ENCODE peak calls at places on chromosome 17, in ten cellular contexts. N is PC-3, S is A549, O is left ventricle myocardium inferior, X is cardiac muscle cell, Q is OCI-LY7, Z is fibroblast of the aortic adventitia, U is fibroblast of lung, W is thoracic aorta, M is heart right ventricle. D is an unnamed sample.

GRCh38 chr17:49450735-49451134 is 36.1 kb upstream of the PHB1 start:
- DNase-seq in Q (peak), U (peak), O (no peak), W (no peak), M (no peak), X (no peak), N (peak), Z (peak), S (no peak), D (no peak)

GRCh38 chr17:39665642-39666221 is 583 bp downstream of the TCAP start:
- DNase-seq in N (peak), S (peak), Q (no peak), M (no peak), X (no peak), O (no peak), W (no peak), Z (no peak), U (no peak), D (no peak)

GRCh38 chr17:66347661-66348604 is 45.5 kb downstream of the PRKCA start:
- DNase-seq in M (no peak), N (peak), Z (peak), O (no peak), X (no peak), Q (no peak), S (peak), U (peak), W (no peak), D (no peak)

GRCh38 chr17:19302791-19303233 is 59.7 kb downstream of the B9D1 start:
- DNase-seq in O (no peak), W (no peak), M (no peak), U (no peak), Q (peak), N (no peak), S (no peak), Z (no peak), X (no peak), D (no peak)

GRCh38 chr17:33291248-33292183 is 1.6 kb downstream of the ASIC2 start:
- DNase-seq in X (peak), Z (no peak), S (peak), O (no peak), Q (no peak), M (no peak), N (no peak), U (peak), W (no peak), D (peak)

GRCh38 chr17:43902190-43902589 is 5.1 kb downstream of the MPP2 start:
- DNase-seq in M (no peak), Z (no peak), U (no peak), N (no peak), S (no peak), X (no peak), Q (no peak), O (no peak), W (no peak), D (no peak)

GRCh38 chr17:82330322-82331239 is 3.0 kb downstream of the SECTM1 start:
- DNase-seq in N (peak), U (peak), M (no peak), O (no peak), Q (peak), X (peak), S (peak), Z (peak), W (no peak), D (no peak)

GRCh38 chr17:78147315-78147998 is 1.3 kb downstream of the C17orf99 start:
- DNase-seq in M (no peak), X (no peak), Q (peak), S (no peak), W (no peak), O (no peak), U (no peak), N (no peak), Z (no peak), D (no peak)

GRCh38 chr17:72931635-72932034 is 160.9 kb downstream of the SLC39A11 start:
- DNase-seq in O (no peak), Z (no peak), M (no peak), Q (no peak), U (no peak), W (no peak), X (no peak), N (no peak), S (no peak), D (no peak)

GRCh38 chr17:17947966-17948365 is 24.2 kb downstream of the TOM1L2 start:
- DNase-seq in M (no peak), W (no peak), U (no peak), N (peak), S (no peak), Q (no peak), O (no peak), X (no peak), Z (no peak), D (no peak)

GRCh38 chr17:14033166-14033565 is 36.1 kb upstream of the COX10 start:
- DNase-seq in O (no peak), Z (no peak), W (no peak), Q (no peak), M (no peak), X (no peak), S (no peak), N (no peak), U (no peak), D (no peak)

GRCh38 chr17:8304181-8304910 is 5.7 kb upstream of the ARHGEF15 start:
- DNase-seq in O (no peak), U (no peak), X (no peak), M (no peak), Q (no peak), W (no peak), Z (no peak), S (peak), N (no peak), D (no peak)

GRCh38 chr17:28940675-28941074 is 10.6 kb downstream of the PHF12 start:
- DNase-seq in S (no peak), N (no peak), M (no peak), W (no peak), Q (no peak), X (no peak), O (peak), U (no peak), Z (no peak), D (no peak)

GRCh38 chr17:67063146-67063545 is 18.8 kb downstream of the CACNG1 start:
- DNase-seq in S (no peak), W (no peak), Q (no peak), M (no peak), X (no peak), O (no peak), U (no peak), Z (no peak), N (no peak), D (no peak)

GRCh38 chr17:43003542-43004172 is 2.9 kb upstream of the IFI35 start:
- DNase-seq in Q (no peak), Z (peak), W (no peak), S (peak), X (no peak), N (peak), O (no peak), M (no peak), U (peak), D (no peak)

GRCh38 chr17:78806451-78806850 is 24.4 kb upstream of the CYTH1 start:
- DNase-seq in Q (no peak), X (no peak), M (no peak), Z (no peak), U (no peak), W (no peak), N (peak), O (no peak), S (peak), D (no peak)

GRCh38 chr17:38455288-38455915 is 27.1 kb downstream of the ARHGAP23 start:
- DNase-seq in O (no peak), Z (no peak), U (no peak), S (no peak), N (no peak), X (peak), M (no peak), W (no peak), Q (no peak), D (no peak)

GRCh38 chr17:78185981-78186688 is 717 bp downstream of the TK1 start:
- DNase-seq in W (no peak), S (peak), N (peak), X (no peak), Z (no peak), Q (peak), U (no peak), O (peak), M (no peak), D (no peak)

GRCh38 chr17:47618416-47618815 is 31.3 kb upstream of the KPNB1 start:
- DNase-seq in U (no peak), M (no peak), Q (no peak), N (peak), S (peak), O (no peak), X (no peak), W (no peak), Z (no peak), D (no peak)

GRCh38 chr17:73569758-73570319 is 74.4 kb downstream of the SDK2 start:
- DNase-seq in N (no peak), O (no peak), S (no peak), W (no peak), U (no peak), M (no peak), Q (no peak), X (no peak), Z (no peak), D (no peak)

GRCh38 chr17:44969144-44969780 is 1.2 kb upstream of the C1QL1 start:
- DNase-seq in Q (no peak), M (no peak), U (no peak), O (no peak), Z (no peak), X (no peak), W (no peak), S (no peak), N (no peak), D (no peak)

GRCh38 chr17:44176257-44176656 is 5.8 kb downstream of the ASB16 start:
- DNase-seq in N (no peak), M (no peak), W (no peak), S (no peak), Q (no peak), O (no peak), U (no peak), X (no peak), Z (no peak), D (no peak)

GRCh38 chr17:68777243-68777855 is 176.2 kb upstream of the FAM20A start:
- DNase-seq in M (peak), Z (peak), U (peak), Q (peak), N (peak), X (peak), O (peak), W (no peak), S (peak), D (no peak)

GRCh38 chr17:37791434-37791833 is 46.6 kb upstream of the HNF1B start:
- DNase-seq in W (no peak), Z (peak), U (peak), Q (peak), S (peak), M (no peak), N (peak), O (no peak), X (no peak), D (no peak)

GRCh38 chr17:82603981-82604448 is 44.2 kb downstream of the WDR45B start:
- DNase-seq in M (peak), U (peak), W (no peak), X (no peak), Q (no peak), Z (no peak), S (no peak), O (peak), N (no peak), D (no peak)

DNA sequence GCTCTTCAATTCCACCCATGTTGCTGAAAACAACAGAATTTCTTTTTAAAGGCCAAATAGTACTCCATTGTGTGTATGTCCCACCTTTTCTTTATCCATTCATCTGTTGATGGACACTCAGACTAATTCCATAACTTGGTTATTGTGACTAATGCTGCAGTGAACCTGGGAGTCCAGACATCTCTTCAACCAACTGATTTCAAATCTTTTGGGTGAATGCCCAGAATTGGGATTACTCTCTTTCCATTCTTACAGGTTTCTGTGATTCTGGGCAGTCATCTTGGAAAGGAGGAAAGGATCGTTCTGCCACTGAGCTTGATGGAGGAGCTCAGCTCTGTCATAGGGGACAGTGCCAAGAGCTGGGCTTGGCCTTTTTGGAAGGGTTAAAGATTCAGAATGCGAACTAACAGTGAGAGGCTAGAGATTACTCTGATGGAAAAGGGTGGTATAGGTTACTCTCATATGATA is 48.1 kb downstream of the HIC1 start:
- DNase-seq in X (no peak), Q (no peak), S (no peak), N (peak), O (no peak), Z (peak), M (no peak), W (no peak), U (peak), D (no peak)
- TF ChIP-seq CTCF in X (no peak), Q (no peak), S (no peak), N (no peak), O (no peak), Z (no peak), M (no peak), W (no peak), U (no peak), D (no peak)

GRCh38 chr17:56679767-56680422 is 86.4 kb downstream of the NOG start:
- DNase-seq in N (peak), O (no peak), U (peak), Q (no peak), W (no peak), X (no peak), S (no peak), M (no peak), Z (no peak), D (no peak)

GRCh38 chr17:56676807-56677206 is 83.3 kb downstream of the NOG start:
- DNase-seq in Q (no peak), W (no peak), X (no peak), M (no peak), Z (no peak), U (no peak), S (peak), O (no peak), N (peak), D (no peak)

GRCh38 chr17:56680676-56681075 is 87.2 kb downstream of the NOG start:
- DNase-seq in M (no peak), S (no peak), U (peak), Q (no peak), X (no peak), Z (no peak), W (no peak), O (no peak), N (peak), D (no peak)

GRCh38 chr17:56678249-56679144 is 85.0 kb downstream of the NOG start:
- DNase-seq in U (no peak), M (no peak), X (peak), N (no peak), Q (no peak), W (no peak), O (no peak), Z (no peak), S (no peak), D (no peak)

GRCh38 chr17:56679148-56679766 is 85.8 kb downstream of the NOG start:
- DNase-seq in Q (peak), S (peak), M (no peak), W (no peak), X (peak), N (peak), Z (peak), O (no peak), U (peak), D (no peak)
- TF ChIP-seq CTCF in Q (peak), S (peak), M (peak), W (peak), X (peak), N (peak), Z (peak), O (peak), U (peak), D (peak)

DNA sequence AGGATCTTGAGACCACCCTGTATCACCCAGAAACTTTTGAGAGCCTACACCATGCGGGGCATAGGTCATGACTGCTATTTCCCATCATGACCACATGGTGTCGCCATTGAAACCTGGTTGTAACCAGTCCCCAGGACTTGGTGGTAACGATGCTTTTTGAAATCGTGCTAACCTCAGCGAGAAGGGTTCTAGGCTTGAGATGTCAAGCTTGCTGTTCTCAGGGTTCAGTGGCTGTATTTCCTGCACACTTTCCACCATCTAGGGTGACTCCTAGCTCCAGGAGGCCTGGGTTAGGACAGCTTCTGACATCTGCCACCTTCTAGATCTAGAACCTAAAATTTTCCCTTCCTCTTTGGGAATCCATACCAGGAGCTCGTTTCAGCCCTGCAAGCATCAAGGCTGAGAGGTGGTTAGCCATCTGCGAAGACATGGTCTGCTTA is 13.0 kb upstream of the SPNS3 start:
- DNase-seq in Z (peak), S (peak), O (no peak), Q (peak), W (peak), N (peak), X (peak), U (peak), M (peak), D (no peak)
- TF ChIP-seq CTCF in Z (peak), S (peak), O (peak), Q (peak), W (peak), N (peak), X (peak), U (peak), M (peak), D (peak)

GRCh38 chr17:80802626-80803450 is 188.8 kb upstream of the CHMP6 start:
- DNase-seq in M (no peak), O (no peak), Q (no peak), N (no peak), Z (no peak), W (no peak), X (no peak), U (no peak), S (no peak), D (no peak)

GRCh38 chr17:80803451-80804428 is 187.9 kb upstream of the CHMP6 start:
- DNase-seq in N (no peak), W (no peak), M (no peak), U (no peak), X (no peak), S (no peak), Q (no peak), Z (no peak), O (no peak), D (no peak)

GRCh38 chr17:80798595-80799552 is 192.8 kb upstream of the CHMP6 start:
- DNase-seq in Z (no peak), S (no peak), N (no peak), Q (no peak), O (no peak), W (no peak), U (no peak), M (no peak), X (no peak), D (no peak)

GRCh38 chr17:80799553-80800403 is 191.9 kb upstream of the CHMP6 start:
- DNase-seq in U (no peak), M (no peak), Q (peak), X (no peak), S (no peak), N (no peak), W (no peak), O (no peak), Z (no peak), D (no peak)

DNA sequence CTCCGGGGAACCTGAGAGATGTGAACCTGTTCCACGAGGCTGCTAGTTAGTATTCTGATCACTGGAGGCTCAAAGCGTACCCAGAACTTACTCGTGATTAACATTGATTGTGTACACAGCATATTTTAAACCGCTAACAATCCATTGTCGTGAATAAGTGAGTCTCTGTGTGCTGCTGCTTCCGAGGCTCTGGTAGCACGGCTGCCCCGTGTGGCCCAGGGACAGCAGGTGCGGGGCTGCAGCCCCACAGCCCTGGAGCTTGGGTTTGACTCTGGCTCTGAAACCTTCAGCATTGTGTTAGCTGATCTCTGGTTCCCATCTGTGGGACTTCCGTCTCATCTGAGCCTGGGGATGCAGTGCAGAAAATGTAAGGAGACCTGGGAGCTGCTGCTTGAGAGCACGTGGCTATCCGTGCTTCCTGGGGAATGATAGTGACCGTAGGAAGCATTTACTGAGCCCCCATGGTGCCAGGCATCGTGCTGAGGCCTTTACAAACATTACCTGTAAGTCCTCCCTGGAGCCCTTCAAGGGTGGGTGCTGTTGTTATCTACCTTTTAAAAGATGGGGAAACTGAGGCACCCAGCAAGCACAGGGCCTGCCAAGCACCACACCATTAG is 190.8 kb upstream of the CHMP6 start:
- DNase-seq in S (no peak), N (no peak), W (no peak), Q (no peak), U (peak), O (no peak), M (no peak), Z (no peak), X (no peak), D (no peak)
- TF ChIP-seq CTCF in S (no peak), N (no peak), W (no peak), Q (no peak), U (no peak), O (no peak), M (no peak), Z (no peak), X (no peak), D (no peak)

GRCh38 chr17:75830168-75831031 is 13.8 kb downstream of the UNC13D start:
- DNase-seq in X (peak), N (peak), O (no peak), Z (no peak), M (no peak), Q (peak), S (no peak), U (no peak), W (no peak), D (no peak)
- TF ChIP-seq CTCF in X (peak), N (peak), O (peak), Z (peak), M (peak), Q (peak), S (peak), U (peak), W (peak), D (peak)

GRCh38 chr17:61352408-61352770 is 47.3 kb upstream of the TBX2 start:
- DNase-seq in N (no peak), O (no peak), Z (no peak), X (no peak), M (no peak), S (no peak), W (no peak), U (peak), Q (no peak), D (no peak)

GRCh38 chr17:61352771-61353170 is 46.9 kb upstream of the TBX2 start:
- DNase-seq in W (no peak), O (no peak), X (no peak), S (no peak), N (no peak), U (no peak), Z (no peak), M (no peak), Q (no peak), D (no peak)

GRCh38 chr17:61351745-61352407 is 47.8 kb upstream of the TBX2 start:
- DNase-seq in Z (no peak), O (no peak), S (no peak), Q (no peak), M (no peak), U (no peak), X (no peak), W (no peak), N (no peak), D (no peak)

GRCh38 chr17:61345825-61346628 is 53.6 kb upstream of the TBX2 start:
- DNase-seq in X (no peak), Q (no peak), N (no peak), S (no peak), M (no peak), O (no peak), W (no peak), U (no peak), Z (no peak), D (no peak)

DNA sequence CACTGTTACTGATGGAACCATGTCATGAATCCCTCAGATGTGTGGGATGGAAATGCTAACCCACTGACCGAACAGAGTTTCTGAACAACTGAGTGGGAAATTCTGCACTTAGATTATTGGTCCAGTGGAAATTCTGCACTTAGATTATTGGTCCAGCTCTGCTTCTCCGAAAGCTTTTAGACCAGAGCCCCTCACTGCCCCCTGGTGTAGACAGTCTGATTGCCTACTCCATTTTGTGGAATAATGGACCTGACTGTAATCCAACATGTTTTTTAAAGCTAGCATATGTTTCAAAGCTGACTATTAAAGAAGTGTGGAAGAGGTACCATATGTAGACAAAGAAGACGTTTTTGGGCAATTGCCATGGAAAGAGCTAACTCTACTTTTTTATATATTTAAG is 50.3 kb upstream of the TBX2 start:
- DNase-seq in Q (no peak), X (peak), W (no peak), S (no peak), U (no peak), M (no peak), Z (peak), O (no peak), N (peak), D (no peak)
- TF ChIP-seq CTCF in Q (peak), X (peak), W (peak), S (peak), U (peak), M (peak), Z (peak), O (peak), N (peak), D (peak)

D was measured in chondrocyte.